ENCODE peak calls at places on chromosome 15, in nine cellular contexts. R is AG04450; M is stimulated activated effector memory CD8-positive, alpha-beta T cell treated with anti-CD3 and anti-CD28 coated beads, Interleukin-12 subunit alpha, Interleukin-12 subunit beta, amount 100 ng/mL, for 72 hours; O is RWPE1; D is skeletal muscle cell; T is activated gamma-delta T cell treated with Interleukin-2 at 50 U/mL for 16 hours; U is smooth muscle cell of the brain vasculature; G is GM13976; Z is progenitor cell of endocrine pancreas. N is an unnamed sample.
A peak's percentile ranks its signal among the peaks of the same experiment; 100 is the strongest.

GRCh38 chr15:50798684-50799083 is 33.2 kb upstream of the SPPL2A start:
- DNase-seq in R (no peak), Z (no peak), O (peak; percentile 36), T (no peak), G (no peak), M (no peak), D (no peak), U (no peak), N (no peak)

GRCh38 chr15:56496635-56497034 is 31.7 kb upstream of the MNS1 start:
- DNase-seq in D (peak; percentile 26), Z (no peak), R (peak; percentile 55), G (peak; percentile 64), O (peak; percentile 68), T (no peak), M (no peak), U (peak; percentile 54), N (peak; percentile 42)

GRCh38 chr15:46442196-46442595 is 807.4 kb downstream of the SQOR start:
- DNase-seq in T (no peak), D (no peak), O (no peak), U (no peak), Z (no peak), R (no peak), G (no peak), M (no peak), N (no peak)

GRCh38 chr15:51736646-51737537 is 563 bp downstream of the LYSMD2 start:
- DNase-seq in M (peak; percentile 84), R (no peak), O (peak; percentile 35), T (peak; percentile 45), D (no peak), U (no peak), Z (peak; percentile 26), G (peak; percentile 57), N (peak; percentile 44)

GRCh38 chr15:27468151-27468556 is 497.2 kb downstream of the GABRG3 start:
- DNase-seq in U (no peak), O (no peak), R (no peak), T (no peak), M (no peak), G (no peak), Z (no peak), D (no peak), N (no peak)

GRCh38 chr15:72197460-72198409 is at the start of gene GRAMD2A:
- DNase-seq in U (no peak), R (no peak), M (no peak), D (no peak), G (peak; percentile 85), Z (no peak), O (peak; percentile 96), T (no peak), N (no peak)

GRCh38 chr15:58228708-58229107 is 90.5 kb downstream of the AQP9 start:
- DNase-seq in Z (no peak), M (no peak), O (no peak), R (peak; percentile 59), U (peak; percentile 50), D (peak; percentile 71), G (no peak), T (no peak), N (no peak)

GRCh38 chr15:61828008-61828407 is 232.2 kb downstream of the VPS13C start:
- DNase-seq in T (no peak), U (no peak), O (no peak), Z (no peak), D (no peak), M (peak; percentile 23), G (no peak), R (no peak), N (no peak)

GRCh38 chr15:68797589-68798377 is 22.9 kb downstream of the ANP32A start:
- DNase-seq in T (no peak), U (no peak), D (no peak), O (no peak), M (peak; percentile 61), G (peak; percentile 49), Z (no peak), R (no peak), N (no peak)

GRCh38 chr15:91912336-91912735 is 58.8 kb downstream of the SLCO3A1 start:
- DNase-seq in T (no peak), M (no peak), O (no peak), D (no peak), G (no peak), Z (no peak), U (no peak), R (no peak), N (no peak)

GRCh38 chr15:45802140-45802539 is 167.3 kb downstream of the SQOR start:
- DNase-seq in G (no peak), R (no peak), Z (no peak), U (no peak), D (no peak), T (no peak), M (no peak), O (no peak), N (no peak)

GRCh38 chr15:91102546-91103330 is 2.7 kb downstream of the SV2B start:
- DNase-seq in T (no peak), Z (no peak), D (no peak), R (no peak), O (no peak), M (no peak), U (no peak), G (no peak), N (no peak)

GRCh38 chr15:70327328-70328136 is 229.8 kb upstream of the TLE3 start:
- DNase-seq in R (no peak), Z (no peak), M (no peak), T (no peak), G (peak; percentile 28), D (no peak), O (peak; percentile 29), U (peak; percentile 53), N (no peak)

GRCh38 chr15:43370975-43371974 is at the start of the genes TUBGCP4 and ZSCAN29:
- DNase-seq in M (peak; percentile 93), U (no peak), D (no peak), Z (peak; percentile 87), R (peak; percentile 26), O (peak; percentile 92), G (peak; percentile 97), T (peak; percentile 70), N (peak; percentile 93)

GRCh38 chr15:87816016-87816415 is 440.5 kb downstream of the NTRK3 start:
- DNase-seq in G (no peak), O (no peak), T (no peak), M (no peak), Z (no peak), D (no peak), R (no peak), U (no peak), N (no peak)

GRCh38 chr15:27418729-27419128 is 447.7 kb downstream of the GABRG3 start:
- DNase-seq in D (no peak), Z (no peak), R (no peak), U (no peak), T (no peak), M (no peak), G (no peak), O (no peak), N (no peak)

GRCh38 chr15:82653483-82653882 is 6.3 kb upstream of the CPEB1 start:
- DNase-seq in R (no peak), U (no peak), O (no peak), D (no peak), T (no peak), M (no peak), G (no peak), Z (no peak), N (no peak)

GRCh38 chr15:97976129-97976528 is 15.6 kb downstream of the ARRDC4 start:
- DNase-seq in G (no peak), Z (no peak), D (no peak), T (no peak), U (no peak), R (no peak), O (no peak), M (no peak), N (no peak)

GRCh38 chr15:68383161-68384074 is 48.5 kb downstream of the ITGA11 start:
- DNase-seq in Z (no peak), O (peak; percentile 53), M (peak; percentile 63), T (peak; percentile 36), D (no peak), G (peak; percentile 83), R (no peak), U (no peak), N (peak; percentile 63)

GRCh38 chr15:39539466-39539865 is 41.4 kb upstream of the THBS1 start:
- DNase-seq in M (no peak), Z (no peak), T (no peak), G (no peak), R (no peak), D (no peak), O (no peak), U (no peak), N (no peak)

N was measured in HEK293T.